ENCODE peak calls at places on chromosomes 2 and 18, in seven cellular contexts. G is trophoblast cell, S is IMR-90, P is mesenchymal stem cell, A is H9, F is H1, H is neuronal stem cell. R is an unnamed sample.

GRCh38 chr18:31278609-31279071 is 39.3 kb upstream of the DSG1 start:
- DNase-seq in P (peak; percentile 14), A (no peak), F (no peak), H (no peak), S (no peak), G (no peak), R (peak; percentile 41)

GRCh38 chr18:63508634-63509033 is 31.9 kb downstream of the SERPINB5 start:
- DNase-seq in H (no peak), G (no peak), P (no peak), F (no peak), A (no peak), S (no peak), R (no peak)

GRCh38 chr18:21484851-21485636 is 115.5 kb downstream of the ESCO1 start:
- DNase-seq in S (peak; percentile 21), P (peak; percentile 37), A (no peak), F (no peak), H (no peak), G (no peak), R (no peak)

GRCh38 chr2:232129483-232129882 is 168.0 kb downstream of the DIS3L2 start:
- DNase-seq in G (no peak), A (no peak), P (no peak), F (no peak), H (no peak), S (no peak), R (no peak)

GRCh38 chr2:36469267-36469561 is 113.6 kb downstream of the CRIM1 start:
- DNase-seq in H (no peak), S (no peak), P (no peak), F (no peak), G (no peak), A (no peak), R (no peak)

GRCh38 chr2:34401186-34401585 is 802.1 kb upstream of the FAM98A start:
- DNase-seq in A (no peak), S (no peak), H (no peak), P (no peak), G (no peak), F (no peak), R (no peak)

GRCh38 chr2:133953524-133953923 is 300.3 kb upstream of the MGAT5 start:
- DNase-seq in G (peak; percentile 37), F (no peak), S (no peak), A (no peak), H (no peak), P (no peak), R (no peak)

GRCh38 chr2:129877289-129877741 is 102.2 kb upstream of the RAB6C start:
- DNase-seq in A (peak; percentile 95), P (peak; percentile 56), F (peak; percentile 46), H (peak; percentile 90), G (peak; percentile 55), S (peak; percentile 61), R (peak; percentile 93)

GRCh38 chr18:52936931-52937330 is 596.9 kb downstream of the DCC start:
- DNase-seq in F (no peak), G (peak; percentile 34), A (no peak), P (no peak), H (no peak), S (no peak), R (no peak)

GRCh38 chr2:44807344-44808025 is 134.0 kb upstream of the SIX3 start:
- DNase-seq in P (no peak), G (no peak), H (no peak), F (no peak), S (no peak), A (no peak), R (no peak)

GRCh38 chr2:237184192-237184922 is 98.7 kb downstream of the COPS8 start:
- DNase-seq in H (no peak), A (no peak), F (no peak), S (peak; percentile 98), G (no peak), P (peak; percentile 94), R (no peak)

GRCh38 chr2:15334650-15335326 is 226.3 kb downstream of the NBAS start:
- DNase-seq in G (no peak), P (no peak), H (no peak), S (peak; percentile 57), A (no peak), F (no peak), R (no peak)

GRCh38 chr2:98269830-98270229 is 76.4 kb upstream of the CNGA3 start:
- DNase-seq in S (peak; percentile 7), P (peak; percentile 5), A (no peak), G (no peak), F (no peak), H (no peak), R (peak; percentile 15)

GRCh38 chr2:64831977-64832328 is 157.2 kb upstream of the SLC1A4 start:
- DNase-seq in F (no peak), H (no peak), S (no peak), G (no peak), P (no peak), A (no peak), R (no peak)

GRCh38 chr2:34110392-34110791 is 511.3 kb upstream of the FAM98A start:
- DNase-seq in P (no peak), G (no peak), H (no peak), F (no peak), A (no peak), S (no peak), R (no peak)

GRCh38 chr2:199477277-199477834 is 19.6 kb upstream of the SATB2 start:
- DNase-seq in F (no peak), H (no peak), G (no peak), A (no peak), P (no peak), S (no peak), R (no peak)

GRCh38 chr18:48973731-48974130 is 23.0 kb upstream of the SMAD7 start:
- DNase-seq in G (no peak), A (no peak), F (no peak), H (no peak), S (peak; percentile 23), P (peak; percentile 42), R (no peak)
- H3K18ac ChIP-seq in G (no peak overlapping the region), A (no peak overlapping the region), F (no peak overlapping the region), H (no peak overlapping the region), S (no peak overlapping the region), P (no peak overlapping the region), R (peak overlapping the region; percentile 42)

GRCh38 chr18:10057808-10058791 is 144.3 kb downstream of the VAPA start:
- DNase-seq in F (no peak), P (peak; percentile 81), G (no peak), H (no peak), S (peak; percentile 84), A (no peak), R (no peak)

GRCh38 chr18:10060469-10060782 is 146.6 kb downstream of the VAPA start:
- DNase-seq in H (no peak), P (no peak), A (no peak), F (no peak), S (no peak), G (no peak), R (no peak)

GRCh38 chr18:10061566-10061965 is 147.8 kb downstream of the VAPA start:
- DNase-seq in A (no peak), S (no peak), P (no peak), G (no peak), F (no peak), H (no peak), R (no peak)

GRCh38 chr18:10057401-10057800 is 143.6 kb downstream of the VAPA start:
- DNase-seq in P (no peak), H (no peak), F (no peak), S (no peak), A (no peak), G (no peak), R (no peak)

DNA sequence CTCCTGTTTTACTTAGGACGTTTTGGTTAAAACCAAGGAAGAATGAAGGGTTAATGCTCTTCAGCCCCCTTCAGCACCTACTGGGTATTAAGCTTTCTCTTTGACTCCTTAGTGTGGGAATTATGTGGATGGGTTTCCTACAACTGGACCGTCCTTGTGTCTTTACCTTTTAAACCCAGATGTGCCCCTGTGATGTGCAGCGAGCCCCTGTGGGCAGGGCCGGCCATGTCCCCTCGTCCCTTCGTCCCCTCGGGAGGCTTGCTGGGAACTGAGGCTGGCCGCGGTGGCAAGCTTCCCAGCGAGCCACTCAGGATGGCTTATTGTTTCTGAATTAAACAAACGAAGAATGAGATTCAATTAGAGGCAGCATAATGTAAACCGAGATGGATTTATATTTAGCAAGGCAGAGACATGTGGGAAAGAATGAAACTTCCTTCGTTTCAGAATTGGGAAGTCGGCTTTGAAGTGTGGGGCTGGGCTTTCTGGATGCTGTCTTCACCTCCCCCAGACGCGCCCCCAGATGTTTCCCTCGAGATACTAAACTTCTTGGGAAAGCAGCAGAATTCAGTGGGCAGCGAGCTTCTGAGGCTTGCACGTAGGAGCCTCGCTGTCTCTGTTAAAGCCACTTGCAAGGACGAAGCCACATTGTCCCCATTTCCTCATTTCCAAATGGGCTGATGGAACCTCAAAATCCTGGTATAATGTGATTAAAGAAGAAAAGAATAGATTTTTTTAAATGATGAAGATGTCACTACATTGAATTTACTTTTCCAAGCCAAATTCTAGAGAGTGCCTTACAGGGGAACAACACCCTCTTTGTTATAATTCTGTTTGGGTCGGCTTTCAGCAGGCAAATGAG is 146.0 kb downstream of the VAPA start:
- DNase-seq in H (no peak), G (no peak), F (no peak), S (peak; percentile 18), P (no peak), A (no peak), R (no peak)
- H3K4me2 ChIP-seq in H (no peak overlapping the region), G (no peak overlapping the region), F (no peak overlapping the region), S (peak overlapping the region; percentile 40), P (no peak overlapping the region), A (no peak overlapping the region), R (no peak overlapping the region)

GRCh38 chr18:3219621-3220335 is at the start of gene MYOM1:
- DNase-seq in S (no peak), F (no peak), A (no peak), H (no peak), G (no peak), P (no peak), R (peak; percentile 10)

GRCh38 chr18:3214855-3215637 is 4.7 kb downstream of the MYOM1 start:
- DNase-seq in H (no peak), P (no peak), A (no peak), F (no peak), S (no peak), G (no peak), R (no peak)

GRCh38 chr18:3218817-3219216 is 951 bp downstream of the MYOM1 start:
- DNase-seq in S (no peak), A (no peak), G (no peak), P (no peak), F (no peak), H (no peak), R (no peak)

GRCh38 chr18:3217930-3218647 is 1.7 kb downstream of the MYOM1 start:
- DNase-seq in P (peak; percentile 12), S (no peak), F (no peak), G (no peak), A (no peak), H (no peak), R (peak; percentile 84)

DNA sequence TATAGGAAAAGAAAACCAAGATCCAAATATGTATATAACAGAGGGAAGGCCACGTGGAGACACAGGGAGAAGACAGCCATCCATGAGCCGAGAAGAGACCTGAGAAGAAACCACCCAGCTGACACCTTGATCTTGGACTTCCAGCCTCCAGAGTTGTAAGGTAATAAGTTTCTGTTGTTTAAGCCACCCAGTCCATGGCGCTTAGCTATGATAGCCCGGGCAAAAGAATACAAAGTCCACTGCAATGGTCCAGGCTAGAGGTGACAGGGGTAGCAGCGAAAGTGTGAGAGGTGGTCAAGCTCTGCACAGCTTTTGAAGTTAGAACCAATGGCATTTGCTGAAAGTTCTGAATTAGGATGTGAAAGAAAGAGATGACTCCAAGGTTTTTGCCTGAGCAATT is 2.8 kb downstream of the MYOM1 start:
- DNase-seq in H (no peak), P (no peak), G (no peak), S (no peak), F (no peak), A (no peak), R (no peak)
- H3K18ac ChIP-seq in H (no peak overlapping the region), P (no peak overlapping the region), G (no peak overlapping the region), S (no peak overlapping the region), F (no peak overlapping the region), A (no peak overlapping the region), R (no peak overlapping the region)

GRCh38 chr18:60893331-60894114 is 439.7 kb upstream of the CDH20 start:
- DNase-seq in H (no peak), A (no peak), G (peak; percentile 45), P (no peak), F (no peak), S (no peak), R (no peak)
- H3K4me2 ChIP-seq in H (no peak overlapping the region), A (no peak overlapping the region), G (no peak overlapping the region), P (no peak overlapping the region), F (no peak overlapping the region), S (no peak overlapping the region), R (no peak overlapping the region)